ENCODE peak calls at places on chromosomes 7 and 10, in six cellular contexts. E is PC-3, Z is GM23248, Q is MM.1S, B is neural progenitor cell, T is GM23338. H is an unnamed sample. For H3F3A and H3K4me1, the result is how much of the 10 kb centered on the place peaks cover.

GRCh38 chr10:42428534-42428933 is 209.8 kb downstream of the ZNF33B start:
- DNase-seq in B (no peak), T (peak), E (peak), Q (peak), Z (peak), H (no peak)

GRCh38 chr10:12181065-12181775 is 14.5 kb downstream of the NUDT5 start:
- DNase-seq in B (no peak), Z (no peak), E (peak), Q (no peak), T (no peak), H (no peak)

GRCh38 chr10:28186461-28186860 is 116.4 kb downstream of the MPP7 start:
- DNase-seq in Q (no peak), Z (no peak), E (no peak), B (no peak), T (no peak), H (no peak)

GRCh38 chr7:43764039-43764789 is 5.7 kb downstream of the BLVRA start:
- DNase-seq in Z (no peak), T (no peak), Q (no peak), E (peak), B (no peak), H (no peak)

GRCh38 chr10:6470894-6471618 is 109.0 kb downstream of the PRKCQ start:
- DNase-seq in Q (no peak), E (no peak), B (no peak), T (no peak), Z (no peak), H (no peak)

GRCh38 chr10:102419561-102420442 is 834 bp upstream of the FBXL15 start:
- DNase-seq in E (peak), T (peak), Z (peak), B (peak), Q (peak), H (no peak)

GRCh38 chr7:112297681-112298080 is 91.2 kb downstream of the ZNF277 start:
- DNase-seq in T (no peak), B (no peak), Z (no peak), E (no peak), Q (no peak), H (no peak)

GRCh38 chr7:91285966-91286365 is 21.7 kb downstream of the FZD1 start:
- DNase-seq in Q (no peak), T (no peak), B (no peak), Z (peak), E (no peak), H (no peak)

GRCh38 chr10:35079763-35080162 is 10.4 kb downstream of the CUL2 start:
- DNase-seq in T (no peak), Q (no peak), Z (peak), E (peak), B (no peak), H (no peak)

GRCh38 chr10:59651902-59652301 is 57.7 kb downstream of the SLC16A9 start:
- DNase-seq in Z (no peak), Q (no peak), B (no peak), T (no peak), E (no peak), H (no peak)

GRCh38 chr10:103589074-103589630 is 95.6 kb downstream of the NEURL1 start:
- DNase-seq in Z (no peak), E (no peak), T (no peak), Q (no peak), B (no peak), H (no peak)

GRCh38 chr10:23358357-23358756 is 13.8 kb upstream of the C10orf67 start:
- DNase-seq in Z (no peak), E (no peak), Q (no peak), T (peak), B (peak), H (no peak)

GRCh38 chr10:33666686-33667480 is 332.4 kb upstream of the NRP1 start:
- DNase-seq in E (no peak), T (no peak), Q (peak), B (no peak), Z (no peak), H (no peak)

GRCh38 chr7:134639061-134639460 is 7.6 kb upstream of the BPGM start:
- DNase-seq in Q (no peak), T (no peak), B (no peak), E (no peak), Z (no peak), H (no peak)

GRCh38 chr10:60316029-60316428 is 73.6 kb downstream of the ANK3 start:
- DNase-seq in B (no peak), Q (no peak), E (no peak), Z (no peak), T (no peak), H (no peak)

GRCh38 chr10:3683560-3683959 is 101.4 kb downstream of the KLF6 start:
- DNase-seq in Q (no peak), E (no peak), Z (no peak), B (no peak), T (no peak), H (no peak)

GRCh38 chr10:13271552-13272163 is 28.2 kb downstream of the PHYH start:
- DNase-seq in E (peak), Q (peak), T (peak), B (peak), Z (peak), H (peak)

GRCh38 chr7:49866910-49867309 is 93.5 kb downstream of the VWC2 start:
- DNase-seq in B (no peak), Q (no peak), E (no peak), Z (no peak), T (peak), H (no peak)

GRCh38 chr7:158863611-158864506 is 7.5 kb downstream of the DYNC2I1 start:
- DNase-seq in E (peak), Q (no peak), Z (peak), B (peak), T (peak), H (peak)

GRCh38 chr7:90446137-90446899 is 23.1 kb upstream of the PTTG1IP2 start:
- DNase-seq in Q (no peak), E (no peak), T (no peak), B (no peak), Z (no peak), H (no peak)

GRCh38 chr7:112572669-112573301 is 92.0 kb downstream of the LSMEM1 start:
- DNase-seq in B (no peak), T (no peak), E (peak), Q (no peak), Z (no peak), H (peak)

GRCh38 chr10:112801748-112802147 is 148.3 kb upstream of the TCF7L2 start:
- DNase-seq in T (no peak), Z (no peak), B (no peak), Q (no peak), E (no peak), H (no peak)

GRCh38 chr7:16891338-16891737 is 9.6 kb upstream of the AGR3 start:
- DNase-seq in T (peak), B (peak), E (peak), Z (peak), Q (peak), H (peak)

GRCh38 chr7:92910076-92910475 is 73.7 kb upstream of the CDK6 start:
- DNase-seq in T (no peak), B (no peak), E (no peak), Z (no peak), Q (no peak), H (no peak)

GRCh38 chr10:13853854-13854253 is 267.1 kb downstream of the PRPF18 start:
- DNase-seq in E (no peak), T (no peak), B (no peak), Z (peak), Q (no peak), H (no peak)

GRCh38 chr7:50647286-50647980 is 82.2 kb upstream of the DDC start:
- DNase-seq in Q (no peak), Z (no peak), E (no peak), T (no peak), B (no peak), H (no peak)

GRCh38 chr7:25579688-25580075 is 351.4 kb upstream of the NPVF start:
- DNase-seq in Q (no peak), B (no peak), Z (no peak), T (no peak), E (no peak), H (no peak)

GRCh38 chr10:4685904-4686643 is 139.9 kb upstream of the AKR1E2 start:
- DNase-seq in T (no peak), B (no peak), E (peak), Q (no peak), Z (peak), H (no peak)

GRCh38 chr7:103524042-103524907 is 78.3 kb upstream of the SLC26A5 start:
- DNase-seq in Z (peak), T (peak), E (peak), B (peak), Q (peak), H (no peak)

GRCh38 chr10:37860494-37861190 is 3.2 kb upstream of the ZNF248 start:
- DNase-seq in E (peak), T (no peak), Z (peak), B (no peak), Q (peak), H (peak)

GRCh38 chr7:136533732-136534131 is 334.7 kb upstream of the CHRM2 start:
- DNase-seq in T (no peak), B (peak), E (no peak), Q (no peak), Z (no peak), H (no peak)

GRCh38 chr10:87618470-87619423 is 40.9 kb upstream of the PAPSS2 start:
- DNase-seq in E (peak), T (no peak), B (no peak), Q (no peak), Z (no peak), H (no peak)

GRCh38 chr7:149844445-149844844 is 6.3 kb downstream of the ZNF862 start:
- DNase-seq in E (no peak), B (no peak), Q (no peak), Z (no peak), T (no peak), H (no peak)

GRCh38 chr10:48363617-48364355 is 57.3 kb downstream of the MAPK8 start:
- DNase-seq in Q (peak), Z (peak), B (peak), E (peak), T (peak), H (peak)

GRCh38 chr10:1041514-1041913 is 7.4 kb downstream of the IDI1 start:
- DNase-seq in E (no peak), T (no peak), Q (no peak), B (no peak), Z (no peak), H (no peak)
- H3F3A ChIP-seq in E (under half), T (under half), Q (under half), B (half or more), Z (under half), H (under half)

GRCh38 chr7:516216-516605 is 3.4 kb downstream of the PDGFA start:
- DNase-seq in T (peak), E (no peak), Z (no peak), B (peak), Q (no peak), H (no peak)

GRCh38 chr7:518630-519428 is 817 bp downstream of the PDGFA start:
- DNase-seq in Q (no peak), E (peak), Z (peak), B (peak), T (peak), H (peak)

GRCh38 chr7:519429-519973 is at the start of gene PDGFA:
- DNase-seq in Z (peak), E (peak), T (no peak), Q (no peak), B (peak), H (no peak)

GRCh38 chr7:516606-517456 is 2.8 kb downstream of the PDGFA start:
- DNase-seq in E (peak), B (peak), Z (peak), Q (no peak), T (peak), H (peak)

DNA sequence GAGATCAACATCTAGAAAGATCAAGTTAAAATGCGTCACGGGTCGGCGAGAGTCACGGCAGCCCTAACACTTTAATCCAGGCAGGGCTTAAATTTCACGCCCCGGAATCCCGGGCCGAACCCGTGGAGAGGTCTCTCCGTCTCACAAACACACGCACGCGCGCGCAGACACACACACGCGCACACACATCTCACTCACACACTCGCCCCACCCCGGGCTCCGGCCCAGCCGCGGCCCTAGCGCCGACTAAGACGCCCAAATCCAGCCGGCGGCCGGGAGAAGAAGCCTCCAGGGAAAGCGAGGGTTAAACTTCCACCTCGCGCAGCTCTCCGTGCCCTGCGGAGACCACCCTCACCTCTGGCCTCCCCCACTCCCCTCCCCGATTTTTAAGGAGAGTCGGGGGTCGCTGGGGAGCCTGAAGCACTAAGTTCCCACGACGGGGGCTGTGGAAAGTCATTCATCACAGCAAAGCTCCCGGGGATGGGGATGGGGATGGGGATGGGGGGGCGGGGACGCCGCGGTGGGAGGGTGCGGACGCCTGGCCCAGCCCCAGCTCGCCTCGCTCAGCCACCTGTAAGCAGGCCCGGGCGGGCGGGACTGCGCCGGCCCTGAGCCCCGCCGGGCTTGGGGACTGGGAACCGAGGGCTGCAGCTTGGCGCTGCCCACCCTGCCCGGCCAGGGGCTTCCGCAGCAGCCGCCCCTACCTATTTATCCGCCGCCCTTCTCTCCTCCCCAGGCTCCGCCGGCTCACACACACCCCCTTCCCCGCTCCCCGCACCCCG is 1.6 kb downstream of the PDGFA start:
- DNase-seq in T (peak), Z (peak), B (peak), Q (no peak), E (peak), H (peak)
- TF ChIP-seq EZH2 in T (no peak), Z (no peak), B (peak), Q (no peak), E (no peak), H (no peak)

DNA sequence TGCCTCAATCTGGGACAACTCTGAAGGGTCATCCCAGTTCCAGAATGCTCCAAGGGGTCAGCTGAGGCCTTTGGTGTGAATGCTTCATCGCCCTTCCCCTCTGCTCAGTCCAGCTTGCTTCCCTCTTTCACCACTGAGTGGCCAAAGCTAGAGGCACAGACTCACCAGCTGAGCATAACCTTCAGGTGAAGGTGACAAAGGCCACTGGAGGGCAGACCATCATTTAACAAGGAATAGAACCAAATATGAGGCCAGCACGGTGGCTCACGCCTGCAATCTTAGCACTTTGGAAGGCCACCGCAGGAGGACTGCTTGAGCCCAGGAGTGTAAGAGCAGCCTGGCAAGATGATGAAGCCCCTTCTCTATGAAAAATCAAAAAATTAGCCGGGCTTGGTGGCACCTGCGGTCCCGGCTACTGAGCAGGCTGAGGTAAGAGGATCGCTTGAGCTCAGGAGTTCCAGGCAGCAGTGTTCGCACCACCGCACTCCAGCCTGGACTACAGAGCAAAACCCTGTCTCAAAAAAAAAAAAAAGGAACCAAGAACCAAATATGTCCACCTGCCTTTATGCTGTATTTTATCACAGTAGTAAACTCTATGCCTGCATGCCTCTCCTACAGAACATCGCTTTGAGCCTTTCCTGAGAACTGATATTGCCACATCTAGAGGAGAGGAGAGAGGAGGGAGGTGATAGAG is 13.4 kb downstream of the PRKAG2 start:
- DNase-seq in E (no peak), T (peak), Q (no peak), B (peak), Z (no peak), H (no peak)
- H3K4me1 ChIP-seq in E (under half), T (under half), Q (under half), B (under half), Z (under half), H (under half)

GRCh38 chr10:17214486-17214885 is 13.0 kb upstream of the TRDMT1 start:
- DNase-seq in E (no peak), Z (peak), B (no peak), T (no peak), Q (no peak), H (no peak)

GRCh38 chr10:17213646-17214349 is 12.3 kb upstream of the TRDMT1 start:
- DNase-seq in E (peak), T (no peak), B (no peak), Z (peak), Q (no peak), H (no peak)

GRCh38 chr10:17210361-17210760 is 8.9 kb upstream of the TRDMT1 start:
- DNase-seq in Z (peak), T (no peak), Q (no peak), B (no peak), E (no peak), H (no peak)

GRCh38 chr10:17214991-17215781 is 12.9 kb upstream of the VIM start:
- DNase-seq in E (peak), Q (no peak), B (no peak), T (no peak), Z (peak), H (no peak)

GRCh38 chr10:17212802-17213204 is 11.3 kb upstream of the TRDMT1 start:
- DNase-seq in B (no peak), T (no peak), Q (no peak), E (no peak), Z (no peak), H (no peak)
- H3F3A ChIP-seq in B (under half), T (under half), Q (under half), E (under half), Z (half or more), H (under half)

GRCh38 chr7:36096460-36097095 is 56.5 kb upstream of the EEPD1 start:
- DNase-seq in B (no peak), Z (no peak), E (no peak), Q (no peak), T (peak), H (peak)
- TF ChIP-seq EZH2 in B (no peak), Z (no peak), E (no peak), Q (no peak), T (no peak), H (no peak)

DNA sequence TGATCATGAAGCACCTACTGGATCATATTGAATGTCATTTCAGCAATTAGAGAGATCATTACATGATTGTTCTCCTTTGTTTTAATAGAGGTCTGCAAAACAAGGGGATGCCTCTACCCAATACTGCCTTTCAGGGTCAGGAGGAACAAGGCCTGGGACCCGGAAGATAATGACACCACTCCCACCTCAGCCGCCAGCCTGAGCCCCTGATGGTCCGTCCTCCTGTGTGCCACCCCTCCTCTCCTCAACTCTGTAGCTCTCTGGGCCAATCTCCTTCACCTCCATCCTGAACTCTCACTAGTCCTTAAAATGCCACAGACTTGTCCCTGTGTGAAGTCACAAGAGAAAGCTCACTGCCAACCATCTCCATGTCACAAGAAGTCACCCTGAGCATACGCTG is 38.0 kb downstream of the KCNMA1 start:
- DNase-seq in E (no peak), B (no peak), Q (no peak), Z (no peak), T (no peak), H (no peak)
- H3K4me1 ChIP-seq in E (under half), B (under half), Q (under half), Z (under half), T (under half), H (under half)

GRCh38 chr10:74081192-74081803 is 69.3 kb downstream of the AP3M1 start:
- DNase-seq in E (peak), T (peak), Q (peak), B (peak), Z (peak), H (no peak)
- H3F3A ChIP-seq in E (under half), T (under half), Q (under half), B (under half), Z (half or more), H (half or more)

GRCh38 chr10:117136391-117136975 is 1.6 kb downstream of the VAX1 start:
- DNase-seq in Q (no peak), Z (no peak), T (peak), B (peak), E (no peak), H (no peak)
- TF ChIP-seq EZH2 in Q (no peak), Z (no peak), T (peak), B (no peak), E (no peak), H (no peak)

GRCh38 chr10:133258818-133259602 is 17.7 kb downstream of the ADAM8 start:
- DNase-seq in Q (peak), E (peak), T (no peak), B (no peak), Z (peak), H (peak)
- H3K4me1 ChIP-seq in Q (under half), E (half or more), T (under half), B (under half), Z (under half), H (under half)

GRCh38 chr7:107953924-107954303 is 49.0 kb downstream of the LAMB1 start:
- DNase-seq in B (no peak), T (no peak), Q (no peak), E (peak), Z (no peak), H (no peak)
- H3F3A ChIP-seq in B (under half), T (under half), Q (under half), E (under half), Z (half or more), H (half or more)